ENCODE peak calls at places on chromosomes 7 and 10, in nine cellular contexts. X is endothelial cell of umbilical vein, K is psoas muscle, G is NCI-H1105, P is Calu3, B is GDM1, C is left ventricle myocardium inferior, Z is AG08395, E is naive B cell. H is an unnamed sample.

GRCh38 chr10:117004238-117004626 is 755 bp downstream of the SHTN1 start:
- DNase-seq in G (no peak), C (no peak), Z (no peak), P (no peak), B (no peak), X (no peak), E (no peak), K (no peak), H (no peak)

GRCh38 chr10:126420571-126421275 is 32.4 kb upstream of the ADAM12 start:
- DNase-seq in E (no peak), B (no peak), C (no peak), P (no peak), G (no peak), X (no peak), K (no peak), Z (no peak), H (no peak)

GRCh38 chr10:67914777-67915340 is 30.4 kb downstream of the SIRT1 start:
- DNase-seq in X (no peak), G (no peak), Z (no peak), B (no peak), E (no peak), C (no peak), K (no peak), P (no peak), H (no peak)

GRCh38 chr7:139683137-139683871 is 94.5 kb downstream of the HIPK2 start:
- DNase-seq in P (no peak), C (no peak), Z (peak), E (no peak), G (no peak), B (no peak), X (no peak), K (peak), H (no peak)

GRCh38 chr10:122648599-122649428 is 50.8 kb downstream of the C10orf120 start:
- DNase-seq in P (peak), B (no peak), Z (peak), K (peak), G (peak), C (peak), E (no peak), X (peak), H (peak)

GRCh38 chr10:103661198-103661950 is 167.9 kb downstream of the NEURL1 start:
- DNase-seq in Z (peak), C (peak), B (no peak), X (no peak), K (peak), E (no peak), P (peak), G (peak), H (no peak)

GRCh38 chr7:132518102-132518838 is 58.0 kb downstream of the PLXNA4 start:
- DNase-seq in G (no peak), K (no peak), C (no peak), Z (peak), P (peak), B (no peak), X (peak), E (no peak), H (no peak)

GRCh38 chr10:73306171-73306708 is 52.4 kb downstream of the CFAP70 start:
- DNase-seq in E (no peak), Z (no peak), C (no peak), K (no peak), P (no peak), X (no peak), G (no peak), B (no peak), H (no peak)

GRCh38 chr10:27857616-27858015 is 112.0 kb upstream of the MKX start:
- DNase-seq in X (no peak), B (no peak), P (no peak), C (no peak), E (no peak), G (peak), K (no peak), Z (no peak), H (no peak)

GRCh38 chr7:158650821-158651225 is 53.8 kb downstream of the NCAPG2 start:
- DNase-seq in C (no peak), K (no peak), E (no peak), X (no peak), B (no peak), Z (peak), P (no peak), G (no peak), H (no peak)

GRCh38 chr10:33163941-33164824 is 170.3 kb downstream of the NRP1 start:
- DNase-seq in X (peak), P (peak), E (no peak), Z (peak), C (no peak), G (no peak), K (no peak), B (no peak), H (no peak)

GRCh38 chr7:5532520-5533335 is 109.1 kb upstream of the TNRC18 start:
- DNase-seq in X (no peak), E (peak), G (no peak), P (peak), K (peak), B (peak), C (peak), Z (peak), H (no peak)

GRCh38 chr7:47300472-47301021 is 281.4 kb downstream of the TNS3 start:
- DNase-seq in E (no peak), P (no peak), K (no peak), C (no peak), X (no peak), G (no peak), Z (no peak), B (no peak), H (peak)

GRCh38 chr10:43075612-43076003 is 1.3 kb upstream of the RET start:
- DNase-seq in X (no peak), Z (no peak), E (no peak), C (no peak), G (no peak), P (peak), B (no peak), K (peak), H (no peak)

GRCh38 chr7:134959810-134960209 is 26.5 kb upstream of the AGBL3 start:
- DNase-seq in G (no peak), P (no peak), B (no peak), E (no peak), K (no peak), Z (no peak), C (no peak), X (no peak), H (no peak)

GRCh38 chr10:29730969-29731368 is 96.2 kb upstream of the SVIL start:
- DNase-seq in Z (no peak), G (no peak), E (no peak), P (no peak), X (no peak), C (no peak), B (no peak), K (no peak), H (no peak)

GRCh38 chr7:37162106-37162505 is 286.6 kb downstream of the ELMO1 start:
- DNase-seq in B (no peak), G (no peak), C (no peak), P (no peak), K (no peak), X (no peak), Z (no peak), E (no peak), H (no peak)

GRCh38 chr10:114289096-114289436 is 50.0 kb downstream of the VWA2 start:
- DNase-seq in Z (no peak), X (no peak), P (no peak), B (no peak), G (no peak), E (no peak), K (peak), C (no peak), H (no peak)

GRCh38 chr10:16828114-16828568 is 10.9 kb upstream of the RSU1 start:
- DNase-seq in E (peak), Z (peak), B (peak), X (peak), K (no peak), G (peak), C (no peak), P (peak), H (no peak)

GRCh38 chr7:50431316-50431715 is 18.8 kb downstream of the FIGNL1 start:
- DNase-seq in B (no peak), K (no peak), E (no peak), P (no peak), X (no peak), Z (no peak), C (no peak), G (no peak), H (no peak)

GRCh38 chr10:127977368-127978009 is 70.6 kb downstream of the PTPRE start:
- DNase-seq in B (no peak), E (no peak), X (peak), K (peak), C (peak), Z (peak), G (no peak), P (peak), H (peak)

GRCh38 chr10:35433851-35434426 is 97.6 kb downstream of the CCNY start:
- DNase-seq in X (no peak), B (no peak), Z (peak), E (no peak), K (no peak), P (peak), G (peak), C (no peak), H (no peak)

GRCh38 chr7:12067156-12067831 is 143.8 kb upstream of the TMEM106B start:
- DNase-seq in Z (peak), X (peak), B (peak), G (peak), K (no peak), P (peak), C (no peak), E (peak), H (peak)

GRCh38 chr10:11176746-11177145 is 159.1 kb downstream of the CELF2 start:
- DNase-seq in P (no peak), X (no peak), K (no peak), E (no peak), C (no peak), G (no peak), Z (no peak), B (peak), H (no peak)

GRCh38 chr10:75272896-75273295 is 37.1 kb upstream of the COMTD1 start:
- DNase-seq in C (no peak), Z (peak), X (no peak), B (no peak), E (no peak), K (no peak), P (peak), G (no peak), H (no peak)

GRCh38 chr7:37524056-37524455 is 75.4 kb upstream of the ELMO1 start:
- DNase-seq in K (no peak), B (no peak), C (no peak), G (no peak), Z (no peak), X (no peak), E (no peak), P (no peak), H (no peak)

H was measured in substantia nigra.